ENCODE peak calls at places on chromosomes 3 and 15, in four cellular contexts. J, F, Z and Y are unnamed samples. For H3K9me3, the result is how much of the 10 kb centered on the place peaks cover.

GRCh38 chr3:13473020-13473419 is 7.1 kb upstream of the HDAC11 start:
- DNase-seq in Z (no peak), J (no peak), F (no peak), Y (no peak)

GRCh38 chr3:182914341-182914740 is 66.0 kb downstream of the DCUN1D1 start:
- DNase-seq in F (no peak), Z (no peak), J (no peak), Y (no peak)

GRCh38 chr15:54772663-54773062 is 424.1 kb downstream of the RSL24D1 start:
- DNase-seq in Z (no peak), J (no peak), F (no peak), Y (no peak)

GRCh38 chr3:42855547-42856380 is 19.9 kb downstream of the CYP8B1 start:
- DNase-seq in F (peak), Z (no peak), J (no peak), Y (no peak)

GRCh38 chr15:45402955-45403892 is 24.9 kb upstream of the GATM start:
- DNase-seq in J (peak), F (no peak), Z (no peak), Y (peak)

GRCh38 chr3:188082040-188082439 is 71.9 kb upstream of the LPP start:
- DNase-seq in Z (no peak), F (no peak), J (no peak), Y (no peak)

GRCh38 chr3:98613616-98614015 is 20.2 kb upstream of the CPOX start:
- DNase-seq in Z (no peak), J (no peak), F (no peak), Y (no peak)

GRCh38 chr3:123749716-123750115 is 134.4 kb downstream of the MYLK start:
- DNase-seq in F (no peak), Z (no peak), J (no peak), Y (no peak)

GRCh38 chr3:112769624-112770023 is 77.0 kb downstream of the CD200R1L start:
- DNase-seq in Z (no peak), F (no peak), J (no peak), Y (no peak)

GRCh38 chr3:129346690-129347440 is 68.2 kb downstream of the HMCES start:
- DNase-seq in F (no peak), J (no peak), Z (no peak), Y (no peak)

GRCh38 chr3:42960282-42960681 is 18.8 kb upstream of the GASK1A start:
- DNase-seq in Z (no peak), F (no peak), J (no peak), Y (no peak)

GRCh38 chr3:18643290-18643689 is 218.2 kb upstream of the SATB1 start:
- DNase-seq in J (no peak), F (no peak), Z (no peak), Y (no peak)

GRCh38 chr15:35616436-35617271 is 70.7 kb upstream of the DPH6 start:
- DNase-seq in Z (no peak), J (no peak), F (no peak), Y (no peak)

GRCh38 chr3:173747427-173747826 is 349.9 kb downstream of the NLGN1 start:
- DNase-seq in F (no peak), J (no peak), Z (no peak), Y (no peak)

GRCh38 chr3:26346497-26346896 is 276.1 kb upstream of the LRRC3B start:
- DNase-seq in Z (no peak), F (no peak), J (no peak), Y (no peak)
- H3K9me3 ChIP-seq in Z (under half), F (under half), J (under half), Y (under half)

GRCh38 chr3:194421-194820 is 2.1 kb upstream of the CHL1 start:
- DNase-seq in Z (no peak), J (no peak), F (no peak), Y (no peak)

GRCh38 chr3:197154-197855 is 742 bp downstream of the CHL1 start:
- DNase-seq in J (peak), F (peak), Z (no peak), Y (no peak)

GRCh38 chr3:195662-196061 is 901 bp upstream of the CHL1 start:
- DNase-seq in Z (no peak), F (no peak), J (no peak), Y (no peak)

GRCh38 chr3:197891-198491 is 1.4 kb downstream of the CHL1 start:
- DNase-seq in J (peak), Z (no peak), F (peak), Y (no peak)

DNA sequence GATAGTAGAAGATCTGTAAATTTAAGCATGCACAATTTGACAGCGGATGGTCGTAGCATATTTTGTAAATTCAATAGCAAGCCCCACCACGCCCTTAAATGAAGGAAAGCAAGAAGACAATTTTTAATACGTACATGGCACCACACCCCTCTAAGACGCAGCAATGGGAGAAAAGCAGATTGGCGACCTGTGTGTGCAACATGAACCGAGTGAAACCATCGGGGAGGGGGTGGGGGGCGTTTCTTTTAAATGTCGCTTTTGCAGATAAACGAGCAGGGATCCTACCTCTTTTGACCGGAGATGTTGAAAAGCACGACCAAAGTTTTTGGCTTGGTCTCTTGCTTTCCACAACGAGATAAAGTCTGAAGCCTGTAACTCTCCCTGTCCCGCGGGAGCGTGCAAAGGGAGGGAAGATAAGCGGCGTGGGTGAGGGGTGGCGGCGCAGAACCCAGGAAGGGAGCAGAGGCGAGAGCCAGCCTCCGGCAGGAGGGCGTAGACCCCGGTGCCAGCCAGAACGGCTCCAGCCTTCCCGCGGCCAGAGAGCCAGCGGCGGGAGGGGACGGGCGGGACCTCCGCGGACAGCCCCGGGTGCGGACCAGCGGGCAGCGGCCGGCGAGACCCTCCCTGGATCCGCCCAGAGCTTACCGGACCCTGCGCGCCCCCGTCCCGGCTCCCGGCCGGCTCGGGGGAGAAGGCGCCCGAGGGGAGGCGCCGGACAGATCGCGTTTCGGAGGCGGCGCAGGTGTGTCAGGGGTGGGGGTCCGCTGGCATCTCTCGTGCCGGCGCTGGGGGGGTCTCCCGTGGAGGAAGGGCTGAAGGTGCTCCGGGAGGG is at the start of gene CHL1:
- DNase-seq in F (peak), J (peak), Z (no peak), Y (no peak)
- H3K9me3 ChIP-seq in F (under half), J (under half), Z (under half), Y (under half)

GRCh38 chr15:93028111-93028631 is 60.8 kb downstream of the RGMA start:
- DNase-seq in Z (no peak), J (no peak), F (no peak), Y (no peak)
- H3K9me3 ChIP-seq in Z (under half), J (under half), F (under half), Y (under half)

DNA sequence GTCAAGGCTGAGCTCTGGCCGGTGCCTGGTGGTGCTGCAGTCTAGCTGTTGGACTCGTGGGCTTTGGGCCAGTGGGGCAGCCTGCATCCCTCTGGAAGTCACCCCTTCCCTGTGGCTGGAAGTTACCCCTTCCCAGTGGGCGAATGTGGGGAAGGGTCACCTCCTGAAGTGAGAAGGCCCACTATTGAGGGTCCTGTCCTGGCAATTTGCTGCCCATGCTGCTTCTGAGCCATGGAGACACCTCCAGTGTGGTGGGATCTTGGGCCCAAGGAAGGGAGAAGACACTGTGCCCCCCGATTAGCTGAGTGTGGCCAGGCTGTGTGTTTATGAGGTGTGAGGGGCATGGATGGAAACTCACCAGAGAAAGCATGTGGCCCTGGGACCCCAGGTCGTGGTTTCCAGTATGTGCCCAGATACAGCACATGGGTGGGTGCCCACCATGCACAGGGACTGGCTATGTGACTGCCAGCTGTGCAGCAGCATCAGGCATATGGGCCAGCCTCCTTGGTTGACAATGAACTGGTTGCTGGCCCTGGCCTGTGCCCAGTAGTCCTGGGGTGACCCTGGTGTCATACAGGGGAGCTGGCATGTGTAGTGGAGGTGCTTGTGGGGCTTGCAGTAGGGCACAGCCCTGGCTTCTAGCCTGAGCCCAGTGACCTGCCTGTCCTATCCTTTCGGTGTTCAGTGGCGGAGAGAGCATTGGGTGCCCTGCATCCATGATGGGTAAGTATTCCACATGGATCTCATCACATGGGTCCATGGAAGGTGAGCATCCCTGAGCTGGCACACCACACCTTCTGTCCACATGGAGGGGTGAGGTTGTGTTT is 221.2 kb downstream of the SNRPN start:
- DNase-seq in J (peak), Z (peak), F (peak), Y (peak)
- H3K9me3 ChIP-seq in J (under half), Z (half or more), F (half or more), Y (under half)

GRCh38 chr15:26455828-26456227 is 317.0 kb downstream of the GABRB3 start:
- DNase-seq in F (no peak), Z (no peak), J (no peak), Y (no peak)

GRCh38 chr15:26461847-26462608 is 310.8 kb downstream of the GABRB3 start:
- DNase-seq in F (no peak), Z (no peak), J (peak), Y (no peak)

GRCh38 chr15:26460165-26460564 is 312.7 kb downstream of the GABRB3 start:
- DNase-seq in Z (no peak), J (no peak), F (no peak), Y (no peak)
- H3K9me3 ChIP-seq in Z (under half), J (under half), F (under half), Y (under half)

DNA sequence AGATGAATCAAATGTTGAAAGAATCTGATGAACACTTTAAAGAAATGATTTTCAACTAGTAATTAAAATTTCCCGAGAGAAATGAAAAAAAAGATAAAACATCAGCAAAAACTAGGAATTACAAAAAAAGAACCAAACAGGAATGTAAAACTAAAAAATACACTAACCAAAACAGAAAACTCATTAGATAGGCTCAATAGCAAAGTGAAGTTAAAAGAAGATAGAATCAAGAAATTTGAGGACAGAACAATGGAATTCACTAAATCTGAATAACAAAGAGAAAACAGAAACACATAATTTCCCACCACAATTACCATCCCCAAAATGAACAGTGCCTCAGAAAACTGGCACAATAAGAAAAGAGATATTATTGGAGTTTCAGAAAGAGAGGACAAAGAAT is 290.1 kb upstream of the CNTN4 start:
- DNase-seq in F (no peak), J (no peak), Z (no peak), Y (no peak)
- H3K9me3 ChIP-seq in F (under half), J (under half), Z (under half), Y (under half)

DNA sequence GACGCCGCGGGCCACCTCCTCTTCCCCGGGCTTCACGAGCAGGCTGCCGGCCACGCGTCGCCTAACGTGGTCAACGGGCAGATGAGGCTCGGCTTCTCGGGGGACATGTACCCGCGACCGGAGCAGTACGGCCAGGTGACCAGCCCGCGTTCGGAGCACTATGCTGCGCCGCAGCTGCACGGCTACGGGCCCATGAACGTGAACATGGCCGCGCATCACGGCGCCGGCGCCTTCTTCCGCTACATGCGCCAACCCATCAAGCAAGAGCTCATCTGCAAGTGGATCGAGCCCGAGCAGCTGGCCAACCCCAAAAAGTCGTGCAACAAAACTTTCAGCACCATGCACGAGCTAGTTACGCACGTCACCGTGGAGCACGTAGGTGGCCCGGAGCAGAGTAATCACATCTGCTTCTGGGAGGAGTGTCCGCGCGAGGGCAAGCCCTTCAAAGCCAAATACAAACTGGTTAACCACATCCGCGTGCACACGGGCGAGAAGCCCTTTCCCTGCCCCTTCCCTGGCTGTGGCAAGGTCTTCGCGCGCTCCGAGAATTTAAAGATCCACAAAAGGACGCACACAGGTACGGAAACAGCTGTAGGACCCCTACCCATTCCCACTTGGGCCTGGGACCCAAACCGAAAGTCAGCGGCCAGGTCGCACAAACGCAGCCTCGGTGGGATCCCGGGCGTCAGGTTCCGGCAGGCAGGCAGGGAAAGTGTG is 1.5 kb downstream of the ZIC1 start:
- DNase-seq in J (no peak), F (peak), Z (no peak), Y (no peak)
- H3K9me3 ChIP-seq in J (under half), F (under half), Z (under half), Y (under half)